ENCODE peak calls at places on chromosomes 11 and 22, in six cellular contexts. Z, J, W, R, B and X are unnamed samples.

GRCh38 chr11:19276859-19277808 is 36.4 kb upstream of the E2F8 start:
- DNase-seq in Z (no peak), J (no peak), W (no peak), R (no peak), B (no peak), X (peak; percentile 89)

GRCh38 chr11:12914401-12914912 is 94.7 kb upstream of the RASSF10 start:
- DNase-seq in Z (peak; percentile 75), J (peak; percentile 93), W (peak; percentile 77), R (peak; percentile 76), B (no peak), X (no peak)

GRCh38 chr11:105582497-105582896 is 27.4 kb upstream of the GRIA4 start:
- DNase-seq in Z (no peak), J (no peak), W (no peak), R (no peak), B (no peak), X (no peak)

GRCh38 chr11:33194455-33194854 is 33.2 kb upstream of the CSTF3 start:
- DNase-seq in Z (no peak), J (no peak), W (no peak), R (no peak), B (no peak), X (no peak)

GRCh38 chr22:25420471-25420924 is 144.0 kb upstream of the GRK3 start:
- DNase-seq in Z (no peak), J (no peak), W (no peak), R (no peak), B (no peak), X (no peak)

GRCh38 chr11:64996710-64997380 is at the start of gene BATF2:
- DNase-seq in Z (peak; percentile 70), J (peak; percentile 86), W (no peak), R (peak; percentile 76), B (no peak), X (no peak)

GRCh38 chr11:3853935-3854659 is 1.4 kb upstream of the STIM1 start:
- DNase-seq in Z (peak; percentile 21), J (peak; percentile 89), W (peak; percentile 85), R (no peak), B (peak; percentile 86), X (no peak)

GRCh38 chr11:46026616-46027293 is 94.5 kb downstream of the PHF21A start:
- DNase-seq in Z (no peak), J (no peak), W (no peak), R (no peak), B (no peak), X (no peak)

GRCh38 chr22:22037740-22038139 is 55.2 kb upstream of the TOP3B start:
- DNase-seq in Z (no peak), J (no peak), W (no peak), R (no peak), B (no peak), X (no peak)

GRCh38 chr22:19043111-19044085 is 78.8 kb downstream of the DGCR2 start:
- DNase-seq in Z (no peak), J (peak; percentile 28), W (peak; percentile 42), R (no peak), B (no peak), X (no peak)

GRCh38 chr11:416757-417621 is 2.2 kb upstream of the SIGIRR start:
- DNase-seq in Z (peak; percentile 66), J (peak; percentile 68), W (no peak), R (peak; percentile 34), B (no peak), X (no peak)

GRCh38 chr11:30046211-30046945 is 29.5 kb upstream of the KCNA4 start:
- DNase-seq in Z (no peak), J (no peak), W (no peak), R (no peak), B (no peak), X (no peak)

GRCh38 chr11:12421386-12421785 is 44.0 kb downstream of the PARVA start:
- DNase-seq in Z (no peak), J (no peak), W (no peak), R (no peak), B (no peak), X (no peak)

GRCh38 chr11:113313601-113314000 is 782 bp upstream of the TTC12 start:
- DNase-seq in Z (no peak), J (no peak), W (no peak), R (no peak), B (no peak), X (no peak)

GRCh38 chr11:36577859-36578258 is 10.1 kb downstream of the RAG1 start:
- DNase-seq in Z (no peak), J (no peak), W (no peak), R (no peak), B (no peak), X (no peak)

GRCh38 chr11:72971611-72972010 is 157.4 kb downstream of the ATG16L2 start:
- DNase-seq in Z (no peak), J (no peak), W (no peak), R (no peak), B (no peak), X (no peak)
- H3K27ac ChIP-seq in Z (no peak overlapping the region), J (no peak overlapping the region), W (no peak overlapping the region), R (peak overlapping the region; percentile 59), B (peak overlapping the region; percentile 81), X (no peak overlapping the region)

GRCh38 chr22:30217698-30218565 is 28.6 kb downstream of the LIF start:
- DNase-seq in Z (no peak), J (no peak), W (no peak), R (no peak), B (no peak), X (no peak)
- H3K27ac ChIP-seq in Z (no peak overlapping the region), J (no peak overlapping the region), W (peak overlapping the region; percentile 11), R (no peak overlapping the region), B (no peak overlapping the region), X (no peak overlapping the region)

GRCh38 chr11:17162376-17162775 is 45.4 kb downstream of the PIK3C2A start:
- DNase-seq in Z (no peak), J (no peak), W (no peak), R (no peak), B (no peak), X (no peak)

GRCh38 chr11:17163742-17164141 is 44.0 kb downstream of the PIK3C2A start:
- DNase-seq in Z (no peak), J (no peak), W (no peak), R (no peak), B (no peak), X (no peak)

GRCh38 chr11:17164361-17165246 is 43.2 kb downstream of the PIK3C2A start:
- DNase-seq in Z (no peak), J (no peak), W (no peak), R (no peak), B (no peak), X (no peak)

GRCh38 chr11:17163296-17163695 is 44.5 kb downstream of the PIK3C2A start:
- DNase-seq in Z (no peak), J (no peak), W (no peak), R (no peak), B (no peak), X (no peak)

GRCh38 chr11:17161515-17161914 is 46.3 kb downstream of the PIK3C2A start:
- DNase-seq in Z (no peak), J (no peak), W (no peak), R (no peak), B (no peak), X (no peak)
- H3K27ac ChIP-seq in Z (peak overlapping the region; percentile 61), J (no peak overlapping the region), W (no peak overlapping the region), R (no peak overlapping the region), B (peak overlapping the region; percentile 2), X (no peak overlapping the region)

GRCh38 chr11:80197155-80197554 is 756.3 kb upstream of the TENM4 start:
- DNase-seq in Z (no peak), J (no peak), W (no peak), R (no peak), B (no peak), X (peak; percentile 83)
- H3K27ac ChIP-seq in Z (no peak overlapping the region), J (no peak overlapping the region), W (no peak overlapping the region), R (no peak overlapping the region), B (no peak overlapping the region), X (no peak overlapping the region)

GRCh38 chr11:57332694-57333440 is 2.8 kb downstream of the SSRP1 start:
- DNase-seq in Z (no peak), J (peak; percentile 42), W (no peak), R (no peak), B (no peak), X (no peak)

GRCh38 chr11:57338152-57338551 is at the start of gene P2RX3:
- DNase-seq in Z (peak; percentile 48), J (no peak), W (no peak), R (no peak), B (no peak), X (no peak)

GRCh38 chr11:57336111-57336666 is 497 bp upstream of the SSRP1 start:
- DNase-seq in Z (no peak), J (no peak), W (no peak), R (no peak), B (no peak), X (no peak)

GRCh38 chr11:57335343-57336110 is at the start of gene SSRP1:
- DNase-seq in Z (peak; percentile 90), J (peak; percentile 94), W (peak; percentile 92), R (peak; percentile 91), B (peak; percentile 47), X (no peak)

GRCh38 chr11:57335023-57335342 is 709 bp downstream of the SSRP1 start:
- DNase-seq in Z (no peak), J (no peak), W (no peak), R (no peak), B (no peak), X (no peak)
- H3K27ac ChIP-seq in Z (peak overlapping the region; percentile 91), J (peak overlapping the region; percentile 81), W (peak overlapping the region; percentile 94), R (peak overlapping the region; percentile 88), B (peak overlapping the region; percentile 81), X (peak overlapping the region; percentile 52)

GRCh38 chr11:1773131-1773510 is 9.4 kb upstream of the CTSD start:
- DNase-seq in Z (no peak), J (peak; percentile 49), W (no peak), R (no peak), B (no peak), X (no peak)
- H3K27ac ChIP-seq in Z (no peak overlapping the region), J (no peak overlapping the region), W (no peak overlapping the region), R (no peak overlapping the region), B (no peak overlapping the region), X (no peak overlapping the region)

DNA sequence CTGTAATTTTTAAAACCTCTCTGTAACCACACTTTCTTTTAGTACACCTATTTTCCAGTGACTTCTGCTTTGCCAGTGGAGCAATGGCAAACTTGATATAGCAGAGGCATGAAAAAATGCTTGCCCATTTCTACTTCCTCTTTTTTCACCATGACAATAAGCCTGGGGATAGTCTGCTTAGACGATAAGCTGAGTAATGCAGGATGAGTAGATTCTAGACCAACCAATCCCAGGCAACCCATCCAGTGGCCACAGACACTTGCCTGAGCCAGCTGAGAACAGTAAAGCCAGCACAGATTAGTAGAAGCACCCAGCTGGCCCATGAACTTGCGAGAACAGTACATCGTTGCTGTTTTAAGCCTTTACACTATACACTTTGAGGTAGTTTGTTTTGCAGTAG is 37.5 kb downstream of the DDI1 start:
- DNase-seq in Z (no peak), J (no peak), W (no peak), R (no peak), B (peak; percentile 19), X (peak; percentile 72)
- H3K27ac ChIP-seq in Z (no peak overlapping the region), J (no peak overlapping the region), W (no peak overlapping the region), R (no peak overlapping the region), B (no peak overlapping the region), X (peak overlapping the region; percentile 29)

GRCh38 chr22:17902960-17903359 is 121.4 kb downstream of the MICAL3 start:
- DNase-seq in Z (no peak), J (no peak), W (no peak), R (no peak), B (no peak), X (no peak)
- H3K27ac ChIP-seq in Z (peak overlapping the region; percentile 95), J (peak overlapping the region; percentile 46), W (no peak overlapping the region), R (no peak overlapping the region), B (no peak overlapping the region), X (no peak overlapping the region)